ENCODE peak calls at places on chromosome 20, in four cellular contexts. One of them, this sample, is unnamed. For H3K4me1, the result is how much of the 10 kb centered on the place peaks cover.

GRCh38 chr20:25300496-25301170 is 52.7 kb downstream of the PYGB start:
- DNase-seq in Peyer's patch: no peak
- DNase-seq in ovary: no peak
- DNase-seq in H1: no peak
- DNase-seq in this sample: no peak

GRCh38 chr20:50521709-50522674 is 11.8 kb downstream of the PTPN1 start:
- DNase-seq in Peyer's patch: no peak
- DNase-seq in H1: no peak
- DNase-seq in ovary: no peak
- DNase-seq in this sample: no peak

GRCh38 chr20:25207149-25207959 is 11.8 kb downstream of the ENTPD6 start:
- DNase-seq in Peyer's patch: no peak
- DNase-seq in H1: no peak
- DNase-seq in ovary: no peak
- DNase-seq in this sample: peak

GRCh38 chr20:45987108-45987780 is 15.2 kb upstream of the ZNF335 start:
- DNase-seq in ovary: no peak
- DNase-seq in Peyer's patch: peak
- DNase-seq in H1: no peak
- DNase-seq in this sample: peak

GRCh38 chr20:1856419-1856818 is 38.8 kb upstream of the SIRPA start:
- DNase-seq in Peyer's patch: no peak
- DNase-seq in H1: no peak
- DNase-seq in ovary: no peak
- DNase-seq in this sample: no peak

GRCh38 chr20:24502184-24502583 is 32.8 kb downstream of the SYNDIG1 start:
- DNase-seq in H1: no peak
- DNase-seq in ovary: no peak
- DNase-seq in Peyer's patch: no peak
- DNase-seq in this sample: no peak

GRCh38 chr20:51369503-51369902 is 173.0 kb downstream of the NFATC2 start:
- DNase-seq in H1: no peak
- DNase-seq in Peyer's patch: no peak
- DNase-seq in ovary: no peak
- DNase-seq in this sample: no peak

GRCh38 chr20:14512856-14513255 is 175.4 kb upstream of the FLRT3 start:
- DNase-seq in H1: no peak
- DNase-seq in ovary: no peak
- DNase-seq in Peyer's patch: no peak
- DNase-seq in this sample: no peak

GRCh38 chr20:19661717-19662637 is 96.1 kb upstream of the RIN2 start:
- DNase-seq in Peyer's patch: peak
- DNase-seq in ovary: peak
- DNase-seq in H1: peak
- DNase-seq in this sample: peak

GRCh38 chr20:40675599-40676221 is 13.3 kb downstream of the MAFB start:
- DNase-seq in Peyer's patch: no peak
- DNase-seq in ovary: no peak
- DNase-seq in H1: no peak
- DNase-seq in this sample: peak

GRCh38 chr20:33669873-33670640 is 3.3 kb downstream of the ACTL10 start:
- DNase-seq in Peyer's patch: no peak
- DNase-seq in ovary: peak
- DNase-seq in H1: no peak
- DNase-seq in this sample: no peak

GRCh38 chr20:64049060-64049886 is at the start of gene SOX18:
- DNase-seq in Peyer's patch: no peak
- DNase-seq in H1: no peak
- DNase-seq in ovary: no peak
- DNase-seq in this sample: no peak

GRCh38 chr20:24469116-24470030 is at the start of gene SYNDIG1:
- DNase-seq in Peyer's patch: no peak
- DNase-seq in H1: no peak
- DNase-seq in ovary: no peak
- DNase-seq in this sample: no peak

GRCh38 chr20:4664691-4665360 is 56.9 kb upstream of the PRND start:
- DNase-seq in Peyer's patch: no peak
- DNase-seq in ovary: no peak
- DNase-seq in H1: no peak
- DNase-seq in this sample: no peak

GRCh38 chr20:1299522-1299921 is 29.4 kb downstream of the SDCBP2 start:
- DNase-seq in Peyer's patch: no peak
- DNase-seq in ovary: no peak
- DNase-seq in H1: no peak
- DNase-seq in this sample: peak

GRCh38 chr20:19419420-19419819 is 207.0 kb downstream of the SLC24A3 start:
- DNase-seq in ovary: no peak
- DNase-seq in H1: no peak
- DNase-seq in Peyer's patch: no peak
- DNase-seq in this sample: no peak

GRCh38 chr20:6265204-6265904 is 142.5 kb upstream of the FERMT1 start:
- DNase-seq in ovary: no peak
- DNase-seq in H1: no peak
- DNase-seq in Peyer's patch: no peak
- DNase-seq in this sample: no peak

GRCh38 chr20:21270806-21271205 is 32.3 kb upstream of the XRN2 start:
- DNase-seq in ovary: no peak
- DNase-seq in Peyer's patch: no peak
- DNase-seq in H1: no peak
- DNase-seq in this sample: no peak

GRCh38 chr20:31738729-31739549 is at the start of gene TPX2:
- DNase-seq in H1: peak
- DNase-seq in ovary: peak
- DNase-seq in Peyer's patch: peak
- DNase-seq in this sample: peak
- TF ChIP-seq POLR2A in H1: peak
- TF ChIP-seq POLR2A in ovary: no peak
- TF ChIP-seq POLR2A in Peyer's patch: no peak
- TF ChIP-seq POLR2A in this sample: no peak

GRCh38 chr20:35305682-35306556 is 13.7 kb upstream of the FAM83C start:
- DNase-seq in Peyer's patch: peak
- DNase-seq in H1: no peak
- DNase-seq in ovary: no peak
- DNase-seq in this sample: no peak
- H3K4me1 ChIP-seq in Peyer's patch: under half
- H3K4me1 ChIP-seq in H1: under half
- H3K4me1 ChIP-seq in ovary: under half
- H3K4me1 ChIP-seq in this sample: under half

GRCh38 chr20:48958743-48959142 is 37.2 kb downstream of the ARFGEF2 start:
- DNase-seq in Peyer's patch: no peak
- DNase-seq in H1: no peak
- DNase-seq in ovary: no peak
- DNase-seq in this sample: no peak

GRCh38 chr20:48962976-48963730 is 41.6 kb downstream of the ARFGEF2 start:
- DNase-seq in ovary: no peak
- DNase-seq in Peyer's patch: no peak
- DNase-seq in H1: no peak
- DNase-seq in this sample: no peak

GRCh38 chr20:48957521-48957920 is 36.0 kb downstream of the ARFGEF2 start:
- DNase-seq in Peyer's patch: no peak
- DNase-seq in ovary: no peak
- DNase-seq in H1: no peak
- DNase-seq in this sample: no peak

GRCh38 chr20:48957053-48957481 is 35.6 kb downstream of the ARFGEF2 start:
- DNase-seq in ovary: no peak
- DNase-seq in H1: no peak
- DNase-seq in Peyer's patch: no peak
- DNase-seq in this sample: no peak

DNA sequence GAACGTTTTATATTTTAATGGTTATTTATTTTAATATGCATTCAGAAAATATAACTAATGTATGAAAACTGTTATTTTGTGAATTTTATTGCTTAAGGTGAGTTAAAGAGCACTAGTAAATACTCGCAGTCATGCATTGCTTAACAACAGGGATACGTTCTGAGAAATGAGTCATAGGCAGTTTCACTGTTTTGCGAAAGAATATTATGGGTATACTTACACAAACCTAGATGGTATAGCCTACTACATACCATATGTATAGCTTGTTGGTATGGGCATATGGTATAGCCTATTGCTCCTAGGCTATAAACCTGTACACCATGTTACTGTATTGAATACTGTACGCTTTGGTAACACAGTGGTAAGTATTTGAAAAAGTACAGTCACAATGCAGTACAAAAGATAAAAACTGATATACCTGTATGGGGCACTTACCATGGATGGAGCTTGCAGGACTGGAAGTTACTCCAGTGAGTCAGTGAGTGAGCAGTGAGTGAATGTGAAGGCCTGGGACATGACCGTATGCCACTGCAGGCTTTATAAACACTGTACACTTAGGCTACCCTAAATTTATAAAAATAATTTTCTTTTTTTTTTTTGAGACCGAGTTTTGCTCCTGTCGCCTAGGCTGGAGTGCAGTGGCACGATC is 38.5 kb downstream of the ARFGEF2 start:
- DNase-seq in ovary: no peak
- DNase-seq in Peyer's patch: no peak
- DNase-seq in H1: no peak
- DNase-seq in this sample: no peak
- TF ChIP-seq POLR2A in ovary: no peak
- TF ChIP-seq POLR2A in Peyer's patch: no peak
- TF ChIP-seq POLR2A in H1: no peak
- TF ChIP-seq POLR2A in this sample: no peak

GRCh38 chr20:63037669-63038268 is 31.0 kb upstream of the BHLHE23 start:
- DNase-seq in Peyer's patch: no peak
- DNase-seq in H1: no peak
- DNase-seq in ovary: no peak
- DNase-seq in this sample: no peak

GRCh38 chr20:63036266-63036665 is 29.5 kb upstream of the BHLHE23 start:
- DNase-seq in H1: no peak
- DNase-seq in Peyer's patch: no peak
- DNase-seq in ovary: no peak
- DNase-seq in this sample: no peak

GRCh38 chr20:63033635-63034510 is 27.1 kb upstream of the BHLHE23 start:
- DNase-seq in ovary: no peak
- DNase-seq in Peyer's patch: peak
- DNase-seq in H1: no peak
- DNase-seq in this sample: no peak

GRCh38 chr20:63032861-63033634 is 26.3 kb upstream of the BHLHE23 start:
- DNase-seq in ovary: no peak
- DNase-seq in Peyer's patch: peak
- DNase-seq in H1: no peak
- DNase-seq in this sample: no peak

GRCh38 chr20:63035284-63036185 is 28.8 kb upstream of the BHLHE23 start:
- DNase-seq in Peyer's patch: peak
- DNase-seq in ovary: no peak
- DNase-seq in H1: no peak
- DNase-seq in this sample: no peak
- H3K4me1 ChIP-seq in Peyer's patch: under half
- H3K4me1 ChIP-seq in ovary: under half
- H3K4me1 ChIP-seq in H1: under half
- H3K4me1 ChIP-seq in this sample: under half

GRCh38 chr20:54037525-54037924 is 32.9 kb downstream of the BCAS1 start:
- DNase-seq in H1: no peak
- DNase-seq in Peyer's patch: no peak
- DNase-seq in ovary: no peak
- DNase-seq in this sample: no peak
- TF ChIP-seq POLR2A in H1: no peak
- TF ChIP-seq POLR2A in Peyer's patch: no peak
- TF ChIP-seq POLR2A in ovary: no peak
- TF ChIP-seq POLR2A in this sample: no peak

GRCh38 chr20:38325905-38326304 is 20.4 kb upstream of the LBP start:
- DNase-seq in Peyer's patch: no peak
- DNase-seq in H1: no peak
- DNase-seq in ovary: no peak
- DNase-seq in this sample: no peak

GRCh38 chr20:38324159-38324558 is 20.2 kb downstream of the BPI start:
- DNase-seq in H1: no peak
- DNase-seq in Peyer's patch: no peak
- DNase-seq in ovary: no peak
- DNase-seq in this sample: no peak

GRCh38 chr20:38325167-38325566 is 21.1 kb upstream of the LBP start:
- DNase-seq in ovary: no peak
- DNase-seq in H1: no peak
- DNase-seq in Peyer's patch: no peak
- DNase-seq in this sample: no peak

GRCh38 chr20:38321959-38322598 is 18.1 kb downstream of the BPI start:
- DNase-seq in ovary: peak
- DNase-seq in H1: no peak
- DNase-seq in Peyer's patch: no peak
- DNase-seq in this sample: no peak

GRCh38 chr20:38326309-38326708 is 20.0 kb upstream of the LBP start:
- DNase-seq in H1: no peak
- DNase-seq in ovary: no peak
- DNase-seq in Peyer's patch: no peak
- DNase-seq in this sample: no peak
- H3K4me1 ChIP-seq in H1: under half
- H3K4me1 ChIP-seq in ovary: under half
- H3K4me1 ChIP-seq in Peyer's patch: under half
- H3K4me1 ChIP-seq in this sample: under half

GRCh38 chr20:3045816-3046676 is at the start of gene MRPS26:
- DNase-seq in ovary: peak
- DNase-seq in H1: peak
- DNase-seq in Peyer's patch: peak
- DNase-seq in this sample: peak
- TF ChIP-seq POLR2A in ovary: peak
- TF ChIP-seq POLR2A in H1: no peak
- TF ChIP-seq POLR2A in Peyer's patch: peak
- TF ChIP-seq POLR2A in this sample: peak

GRCh38 chr20:57689745-57690481 is 19.9 kb downstream of the PMEPA1 start:
- DNase-seq in Peyer's patch: no peak
- DNase-seq in H1: no peak
- DNase-seq in ovary: no peak
- DNase-seq in this sample: no peak

GRCh38 chr20:57690525-57690924 is 19.3 kb downstream of the PMEPA1 start:
- DNase-seq in ovary: no peak
- DNase-seq in Peyer's patch: no peak
- DNase-seq in H1: no peak
- DNase-seq in this sample: no peak

GRCh38 chr20:57686931-57687652 is 22.7 kb downstream of the PMEPA1 start:
- DNase-seq in Peyer's patch: no peak
- DNase-seq in H1: no peak
- DNase-seq in ovary: no peak
- DNase-seq in this sample: peak

GRCh38 chr20:57688295-57688694 is 21.5 kb downstream of the PMEPA1 start:
- DNase-seq in ovary: no peak
- DNase-seq in Peyer's patch: no peak
- DNase-seq in H1: no peak
- DNase-seq in this sample: no peak

GRCh38 chr20:57688864-57689263 is 21.0 kb downstream of the PMEPA1 start:
- DNase-seq in H1: no peak
- DNase-seq in Peyer's patch: no peak
- DNase-seq in ovary: no peak
- DNase-seq in this sample: peak
- H3K4me1 ChIP-seq in H1: under half
- H3K4me1 ChIP-seq in Peyer's patch: half or more
- H3K4me1 ChIP-seq in ovary: under half
- H3K4me1 ChIP-seq in this sample: half or more